ENCODE peak calls at places on chromosomes 4 and X, in five cellular contexts. One of them, this sample, is unnamed.

GRCh38 chrX:3384330-3384729 is 37.9 kb upstream of the MXRA5 start:
- DNase-seq in WERI-Rb-1: no peak
- DNase-seq in Panc1: no peak
- DNase-seq in Peyer's patch: no peak
- DNase-seq in AG09309: no peak
- DNase-seq in this sample: no peak

GRCh38 chr4:67885727-67886126 is 1.9 kb upstream of the TMPRSS11D start:
- DNase-seq in WERI-Rb-1: no peak
- DNase-seq in Panc1: peak; percentile 75
- DNase-seq in Peyer's patch: no peak
- DNase-seq in AG09309: peak; percentile 46
- DNase-seq in this sample: no peak

GRCh38 chr4:145851516-145852201 is 87.0 kb downstream of the ZNF827 start:
- DNase-seq in WERI-Rb-1: no peak
- DNase-seq in Panc1: no peak
- DNase-seq in Peyer's patch: no peak
- DNase-seq in AG09309: no peak
- DNase-seq in this sample: no peak

GRCh38 chr4:126888968-126889367 is 743.8 kb upstream of the INTU start:
- DNase-seq in WERI-Rb-1: no peak
- DNase-seq in Panc1: no peak
- DNase-seq in Peyer's patch: no peak
- DNase-seq in AG09309: peak; percentile 37
- DNase-seq in this sample: no peak

GRCh38 chrX:46279214-46279924 is 265.9 kb downstream of the ZNF674 start:
- DNase-seq in WERI-Rb-1: no peak
- DNase-seq in Panc1: no peak
- DNase-seq in Peyer's patch: no peak
- DNase-seq in AG09309: no peak
- DNase-seq in this sample: no peak

GRCh38 chr4:22356996-22357596 is 158.8 kb downstream of the ADGRA3 start:
- DNase-seq in WERI-Rb-1: peak; percentile 20
- DNase-seq in Panc1: no peak
- DNase-seq in Peyer's patch: no peak
- DNase-seq in AG09309: peak; percentile 29
- DNase-seq in this sample: no peak

GRCh38 chrX:19947612-19948011 is 43.2 kb downstream of the BCLAF3 start:
- DNase-seq in WERI-Rb-1: no peak
- DNase-seq in Panc1: no peak
- DNase-seq in Peyer's patch: no peak
- DNase-seq in AG09309: no peak
- DNase-seq in this sample: no peak

GRCh38 chr4:53315300-53315699 is 50.6 kb downstream of the SCFD2 start:
- DNase-seq in WERI-Rb-1: no peak
- DNase-seq in Panc1: no peak
- DNase-seq in Peyer's patch: no peak
- DNase-seq in AG09309: no peak
- DNase-seq in this sample: no peak

GRCh38 chrX:136200466-136200865 is 50.7 kb downstream of the MAP7D3 start:
- DNase-seq in WERI-Rb-1: no peak
- DNase-seq in Panc1: no peak
- DNase-seq in Peyer's patch: no peak
- DNase-seq in AG09309: no peak
- DNase-seq in this sample: no peak

GRCh38 chr4:157994863-157995262 is 178.0 kb downstream of the GASK1B start:
- DNase-seq in WERI-Rb-1: no peak
- DNase-seq in Panc1: no peak
- DNase-seq in Peyer's patch: no peak
- DNase-seq in AG09309: no peak
- DNase-seq in this sample: no peak

GRCh38 chrX:1124531-1124930 is 87.9 kb downstream of the CRLF2 start:
- DNase-seq in WERI-Rb-1: no peak
- DNase-seq in Panc1: no peak
- DNase-seq in Peyer's patch: peak; percentile 8
- DNase-seq in AG09309: no peak
- DNase-seq in this sample: no peak

GRCh38 chr4:3491681-3492405 is 28.7 kb downstream of the DOK7 start:
- DNase-seq in WERI-Rb-1: peak; percentile 50
- DNase-seq in Panc1: no peak
- DNase-seq in Peyer's patch: no peak
- DNase-seq in AG09309: peak; percentile 24
- DNase-seq in this sample: no peak

GRCh38 chr4:186169942-186170802 is 21.2 kb upstream of the CYP4V2 start:
- DNase-seq in WERI-Rb-1: no peak
- DNase-seq in Panc1: no peak
- DNase-seq in Peyer's patch: no peak
- DNase-seq in AG09309: no peak
- DNase-seq in this sample: no peak
- TF ChIP-seq CTCF in WERI-Rb-1: peak; percentile 17
- TF ChIP-seq CTCF in Panc1: no peak
- TF ChIP-seq CTCF in Peyer's patch: no peak
- TF ChIP-seq CTCF in AG09309: no peak
- TF ChIP-seq CTCF in this sample: no peak

GRCh38 chrX:49186125-49187027 is at the start of gene PRICKLE3:
- DNase-seq in WERI-Rb-1: peak; percentile 83
- DNase-seq in Panc1: no peak
- DNase-seq in Peyer's patch: peak; percentile 94
- DNase-seq in AG09309: no peak
- DNase-seq in this sample: peak; percentile 49
- TF ChIP-seq CTCF in WERI-Rb-1: peak; percentile 52
- TF ChIP-seq CTCF in Panc1: peak; percentile 80
- TF ChIP-seq CTCF in Peyer's patch: no peak
- TF ChIP-seq CTCF in AG09309: peak; percentile 14
- TF ChIP-seq CTCF in this sample: peak; percentile 31

GRCh38 chrX:154380787-154381186 is 1.7 kb downstream of the EMD start:
- DNase-seq in WERI-Rb-1: no peak
- DNase-seq in Panc1: no peak
- DNase-seq in Peyer's patch: no peak
- DNase-seq in AG09309: no peak
- DNase-seq in this sample: no peak

GRCh38 chrX:154383359-154384283 is 4.5 kb downstream of the EMD start:
- DNase-seq in WERI-Rb-1: no peak
- DNase-seq in Panc1: no peak
- DNase-seq in Peyer's patch: no peak
- DNase-seq in AG09309: no peak
- DNase-seq in this sample: no peak

GRCh38 chrX:154382483-154383069 is 3.5 kb downstream of the EMD start:
- DNase-seq in WERI-Rb-1: no peak
- DNase-seq in Panc1: no peak
- DNase-seq in Peyer's patch: no peak
- DNase-seq in AG09309: no peak
- DNase-seq in this sample: no peak

GRCh38 chrX:154381271-154381670 is 2.2 kb downstream of the EMD start:
- DNase-seq in WERI-Rb-1: no peak
- DNase-seq in Panc1: no peak
- DNase-seq in Peyer's patch: no peak
- DNase-seq in AG09309: no peak
- DNase-seq in this sample: no peak

GRCh38 chrX:154384284-154384892 is 5.3 kb downstream of the EMD start:
- DNase-seq in WERI-Rb-1: peak; percentile 48
- DNase-seq in Panc1: no peak
- DNase-seq in Peyer's patch: no peak
- DNase-seq in AG09309: no peak
- DNase-seq in this sample: no peak
- TF ChIP-seq CTCF in WERI-Rb-1: peak; percentile 50
- TF ChIP-seq CTCF in Panc1: no peak
- TF ChIP-seq CTCF in Peyer's patch: no peak
- TF ChIP-seq CTCF in AG09309: peak; percentile 50
- TF ChIP-seq CTCF in this sample: no peak

GRCh38 chr4:13641084-13641483 is 13.6 kb upstream of the BOD1L1 start:
- DNase-seq in WERI-Rb-1: no peak
- DNase-seq in Panc1: no peak
- DNase-seq in Peyer's patch: no peak
- DNase-seq in AG09309: no peak
- DNase-seq in this sample: no peak

GRCh38 chr4:13640149-13640671 is 12.7 kb upstream of the BOD1L1 start:
- DNase-seq in WERI-Rb-1: no peak
- DNase-seq in Panc1: no peak
- DNase-seq in Peyer's patch: no peak
- DNase-seq in AG09309: peak; percentile 63
- DNase-seq in this sample: no peak

GRCh38 chr4:13642163-13642562 is 14.6 kb upstream of the BOD1L1 start:
- DNase-seq in WERI-Rb-1: no peak
- DNase-seq in Panc1: no peak
- DNase-seq in Peyer's patch: no peak
- DNase-seq in AG09309: no peak
- DNase-seq in this sample: no peak

GRCh38 chr4:13645075-13645474 is 17.6 kb upstream of the BOD1L1 start:
- DNase-seq in WERI-Rb-1: no peak
- DNase-seq in Panc1: no peak
- DNase-seq in Peyer's patch: no peak
- DNase-seq in AG09309: no peak
- DNase-seq in this sample: no peak

GRCh38 chr4:13642576-13642975 is 15.1 kb upstream of the BOD1L1 start:
- DNase-seq in WERI-Rb-1: no peak
- DNase-seq in Panc1: no peak
- DNase-seq in Peyer's patch: no peak
- DNase-seq in AG09309: no peak
- DNase-seq in this sample: no peak
- TF ChIP-seq CTCF in WERI-Rb-1: no peak
- TF ChIP-seq CTCF in Panc1: no peak
- TF ChIP-seq CTCF in Peyer's patch: no peak
- TF ChIP-seq CTCF in AG09309: no peak
- TF ChIP-seq CTCF in this sample: no peak

This sample was measured in CD4-positive, alpha-beta T cell.